ENCODE peak calls at places on chromosomes 11 and 22, in nine cellular contexts. One of them, this sample, is unnamed.
A peak's percentile ranks its signal among the peaks of the same experiment; 100 is the strongest.

GRCh38 chr11:95415837-95416288 is 184.9 kb upstream of the SESN3 start:
- DNase-seq in ovary: no peak
- DNase-seq in foreskin fibroblast: no peak
- DNase-seq in right lobe of liver: no peak
- DNase-seq in IMR-90: no peak
- DNase-seq in A549: no peak
- DNase-seq in lower lobe of right lung: no peak
- DNase-seq in PC-3: no peak
- DNase-seq in upper lobe of right lung: no peak
- DNase-seq in this sample: no peak

GRCh38 chr22:38406617-38407016 is 48.4 kb downstream of the KCNJ4 start:
- DNase-seq in PC-3: no peak
- DNase-seq in lower lobe of right lung: no peak
- DNase-seq in ovary: no peak
- DNase-seq in IMR-90: peak; percentile 26
- DNase-seq in upper lobe of right lung: no peak
- DNase-seq in A549: no peak
- DNase-seq in foreskin fibroblast: no peak
- DNase-seq in right lobe of liver: no peak
- DNase-seq in this sample: no peak

GRCh38 chr11:92845390-92846185 is 123.9 kb upstream of the MTNR1B start:
- DNase-seq in upper lobe of right lung: no peak
- DNase-seq in IMR-90: no peak
- DNase-seq in right lobe of liver: no peak
- DNase-seq in foreskin fibroblast: no peak
- DNase-seq in lower lobe of right lung: no peak
- DNase-seq in A549: no peak
- DNase-seq in ovary: no peak
- DNase-seq in PC-3: no peak
- DNase-seq in this sample: no peak

GRCh38 chr11:89495951-89496350 is 4.8 kb upstream of the NOX4 start:
- DNase-seq in right lobe of liver: no peak
- DNase-seq in A549: no peak
- DNase-seq in PC-3: peak; percentile 13
- DNase-seq in ovary: no peak
- DNase-seq in upper lobe of right lung: no peak
- DNase-seq in foreskin fibroblast: peak; percentile 76
- DNase-seq in IMR-90: peak; percentile 93
- DNase-seq in lower lobe of right lung: no peak
- DNase-seq in this sample: peak; percentile 59

GRCh38 chr22:32622004-32622761 is 147.6 kb downstream of the FBXO7 start:
- DNase-seq in right lobe of liver: no peak
- DNase-seq in IMR-90: peak; percentile 94
- DNase-seq in foreskin fibroblast: peak; percentile 78
- DNase-seq in lower lobe of right lung: no peak
- DNase-seq in ovary: peak; percentile 56
- DNase-seq in PC-3: no peak
- DNase-seq in A549: no peak
- DNase-seq in upper lobe of right lung: no peak
- DNase-seq in this sample: peak; percentile 99

GRCh38 chr11:118263694-118264567 is at the start of gene MPZL2:
- DNase-seq in upper lobe of right lung: peak; percentile 83
- DNase-seq in foreskin fibroblast: no peak
- DNase-seq in ovary: no peak
- DNase-seq in lower lobe of right lung: peak; percentile 76
- DNase-seq in PC-3: peak; percentile 95
- DNase-seq in IMR-90: no peak
- DNase-seq in A549: no peak
- DNase-seq in right lobe of liver: peak; percentile 80
- DNase-seq in this sample: no peak

GRCh38 chr11:43245471-43245870 is 66.3 kb upstream of the API5 start:
- DNase-seq in PC-3: no peak
- DNase-seq in right lobe of liver: peak; percentile 48
- DNase-seq in upper lobe of right lung: no peak
- DNase-seq in ovary: no peak
- DNase-seq in IMR-90: no peak
- DNase-seq in A549: no peak
- DNase-seq in foreskin fibroblast: no peak
- DNase-seq in lower lobe of right lung: no peak
- DNase-seq in this sample: no peak

GRCh38 chr11:21948876-21949275 is 244.0 kb upstream of the ANO5 start:
- DNase-seq in lower lobe of right lung: no peak
- DNase-seq in foreskin fibroblast: no peak
- DNase-seq in IMR-90: no peak
- DNase-seq in upper lobe of right lung: no peak
- DNase-seq in A549: no peak
- DNase-seq in PC-3: peak; percentile 6
- DNase-seq in right lobe of liver: no peak
- DNase-seq in ovary: no peak
- DNase-seq in this sample: no peak

GRCh38 chr11:66417000-66417399 is 3.8 kb upstream of the NPAS4 start:
- DNase-seq in ovary: no peak
- DNase-seq in PC-3: no peak
- DNase-seq in A549: no peak
- DNase-seq in lower lobe of right lung: no peak
- DNase-seq in upper lobe of right lung: no peak
- DNase-seq in right lobe of liver: no peak
- DNase-seq in foreskin fibroblast: no peak
- DNase-seq in IMR-90: no peak
- DNase-seq in this sample: no peak

GRCh38 chr22:24434472-24435322 is 7.3 kb downstream of the ADORA2A start:
- DNase-seq in lower lobe of right lung: no peak
- DNase-seq in IMR-90: no peak
- DNase-seq in foreskin fibroblast: no peak
- DNase-seq in upper lobe of right lung: peak; percentile 59
- DNase-seq in A549: no peak
- DNase-seq in right lobe of liver: no peak
- DNase-seq in PC-3: no peak
- DNase-seq in ovary: no peak
- DNase-seq in this sample: peak; percentile 58

GRCh38 chr22:43202756-43203155 is 15.8 kb upstream of the TTLL12 start:
- DNase-seq in A549: no peak
- DNase-seq in lower lobe of right lung: peak; percentile 26
- DNase-seq in foreskin fibroblast: no peak
- DNase-seq in IMR-90: no peak
- DNase-seq in PC-3: no peak
- DNase-seq in upper lobe of right lung: no peak
- DNase-seq in right lobe of liver: no peak
- DNase-seq in ovary: peak; percentile 19
- DNase-seq in this sample: no peak
- H3K4me3 ChIP-seq in A549: no peak overlapping the region
- H3K4me3 ChIP-seq in lower lobe of right lung: no peak overlapping the region
- H3K4me3 ChIP-seq in foreskin fibroblast: no peak overlapping the region
- H3K4me3 ChIP-seq in IMR-90: no peak overlapping the region
- H3K4me3 ChIP-seq in PC-3: no peak overlapping the region
- H3K4me3 ChIP-seq in upper lobe of right lung: no peak overlapping the region
- H3K4me3 ChIP-seq in right lobe of liver: no peak overlapping the region
- H3K4me3 ChIP-seq in ovary: no peak overlapping the region
- H3K4me3 ChIP-seq in this sample: no peak overlapping the region

DNA sequence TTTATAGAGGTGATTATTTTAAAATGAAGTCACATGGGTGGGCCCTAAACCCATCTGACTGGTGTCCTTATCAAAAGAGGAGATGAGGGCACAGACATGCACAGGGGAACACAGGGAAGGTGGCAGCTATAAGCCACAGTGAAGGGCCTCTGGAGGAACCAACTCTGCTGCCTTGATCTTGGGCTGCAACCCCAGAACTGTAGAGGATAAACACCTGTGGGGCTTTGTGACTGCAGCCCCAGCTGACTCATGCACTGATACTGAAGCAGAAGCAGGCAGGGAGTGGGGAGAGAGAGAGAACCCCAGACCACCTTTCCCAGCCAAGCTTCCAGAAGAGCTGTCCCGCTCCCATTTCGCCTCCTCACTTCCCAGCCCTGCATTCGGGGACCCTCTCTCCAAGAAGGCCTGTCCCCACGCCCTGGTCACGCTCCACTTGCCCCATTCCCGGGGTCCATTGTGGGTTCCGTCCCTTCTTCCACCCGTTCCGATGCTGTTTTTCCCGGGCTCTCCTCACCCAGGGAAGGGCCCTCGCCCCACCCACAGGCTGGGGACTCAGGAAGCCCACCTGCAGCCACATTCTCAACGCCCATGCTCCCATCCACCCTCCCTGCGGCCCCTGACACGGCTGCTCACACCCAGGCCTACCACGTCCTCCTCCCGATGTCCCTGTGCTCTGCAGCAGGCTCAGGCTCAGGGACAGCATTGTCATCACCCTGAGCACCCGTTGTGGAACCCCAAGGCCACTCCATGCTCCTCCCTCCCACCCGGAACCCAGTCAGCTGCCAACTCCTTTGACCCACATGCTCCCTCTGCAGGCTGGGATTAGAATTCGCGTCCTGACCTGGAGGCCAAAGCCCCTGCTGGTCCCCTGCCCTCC is 90.8 kb upstream of the SHANK2 start:
- DNase-seq in upper lobe of right lung: peak; percentile 73
- DNase-seq in ovary: no peak
- DNase-seq in lower lobe of right lung: peak; percentile 57
- DNase-seq in A549: peak; percentile 82
- DNase-seq in IMR-90: peak; percentile 15
- DNase-seq in right lobe of liver: peak; percentile 68
- DNase-seq in PC-3: peak; percentile 75
- DNase-seq in foreskin fibroblast: no peak
- DNase-seq in this sample: peak; percentile 26
- TF ChIP-seq CTCF in upper lobe of right lung: peak; percentile 48
- TF ChIP-seq CTCF in ovary: no peak
- TF ChIP-seq CTCF in lower lobe of right lung: peak; percentile 50
- TF ChIP-seq CTCF in A549: peak; percentile 69
- TF ChIP-seq CTCF in IMR-90: peak; percentile 53
- TF ChIP-seq CTCF in right lobe of liver: peak; percentile 48
- TF ChIP-seq CTCF in PC-3: peak; percentile 86
- TF ChIP-seq CTCF in foreskin fibroblast: peak; percentile 49
- TF ChIP-seq CTCF in this sample: peak; percentile 60

DNA sequence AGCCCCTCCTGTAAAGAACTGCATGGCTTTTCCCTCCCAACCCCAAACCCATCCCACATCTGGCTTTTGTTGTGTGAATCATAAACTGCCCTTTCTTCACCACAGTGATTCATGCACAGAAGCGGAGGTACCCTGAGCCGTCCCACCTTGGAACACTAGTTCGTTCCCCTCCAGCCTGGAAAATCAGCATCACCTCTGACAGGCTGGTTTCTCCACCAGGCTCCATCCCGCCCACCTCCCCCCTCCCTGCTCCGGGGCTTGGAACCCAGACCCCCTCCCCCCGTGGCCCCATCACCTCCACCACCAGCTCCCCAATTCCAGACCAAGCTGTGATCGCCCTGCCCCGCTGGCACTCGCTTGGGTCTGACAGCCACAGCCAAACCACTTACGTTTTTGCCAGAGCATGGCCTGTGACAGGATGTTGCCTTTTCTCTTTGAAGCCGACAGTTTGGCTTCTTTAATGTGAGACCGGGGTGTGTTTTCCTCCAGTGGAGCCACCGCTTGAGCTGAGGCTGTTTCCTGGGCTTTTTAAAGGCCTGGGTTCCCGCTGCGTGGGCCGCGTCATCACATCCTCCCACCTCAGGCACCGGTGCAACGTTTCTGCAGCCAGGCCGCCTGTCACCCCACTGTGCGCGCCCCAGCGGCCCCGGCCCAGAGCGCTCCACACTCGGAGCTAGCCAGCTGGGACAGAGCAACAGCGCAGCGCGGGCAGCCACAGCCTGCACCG is at the start of gene POU2AF1:
- DNase-seq in A549: no peak
- DNase-seq in foreskin fibroblast: peak; percentile 18
- DNase-seq in ovary: no peak
- DNase-seq in upper lobe of right lung: no peak
- DNase-seq in PC-3: no peak
- DNase-seq in lower lobe of right lung: no peak
- DNase-seq in IMR-90: peak; percentile 43
- DNase-seq in right lobe of liver: no peak
- DNase-seq in this sample: no peak
- H3K4me3 ChIP-seq in A549: no peak within 1 kb of the TSS
- H3K4me3 ChIP-seq in foreskin fibroblast: no peak within 1 kb of the TSS
- H3K4me3 ChIP-seq in ovary: no peak within 1 kb of the TSS
- H3K4me3 ChIP-seq in upper lobe of right lung: no peak within 1 kb of the TSS
- H3K4me3 ChIP-seq in PC-3: no peak within 1 kb of the TSS
- H3K4me3 ChIP-seq in lower lobe of right lung: peak within 1 kb of the TSS; percentile 6
- H3K4me3 ChIP-seq in IMR-90: no peak within 1 kb of the TSS
- H3K4me3 ChIP-seq in right lobe of liver: no peak within 1 kb of the TSS
- H3K4me3 ChIP-seq in this sample: no peak within 1 kb of the TSS

GRCh38 chr11:7473702-7474101 is 11.6 kb upstream of the OLFML1 start:
- DNase-seq in right lobe of liver: no peak
- DNase-seq in upper lobe of right lung: no peak
- DNase-seq in lower lobe of right lung: no peak
- DNase-seq in IMR-90: no peak
- DNase-seq in ovary: no peak
- DNase-seq in A549: no peak
- DNase-seq in PC-3: no peak
- DNase-seq in foreskin fibroblast: no peak
- DNase-seq in this sample: no peak

GRCh38 chr11:7471071-7471470 is 14.2 kb upstream of the OLFML1 start:
- DNase-seq in lower lobe of right lung: no peak
- DNase-seq in foreskin fibroblast: no peak
- DNase-seq in right lobe of liver: no peak
- DNase-seq in ovary: no peak
- DNase-seq in A549: no peak
- DNase-seq in PC-3: no peak
- DNase-seq in upper lobe of right lung: no peak
- DNase-seq in IMR-90: no peak
- DNase-seq in this sample: no peak

GRCh38 chr11:7467652-7468051 is 17.7 kb upstream of the OLFML1 start:
- DNase-seq in upper lobe of right lung: no peak
- DNase-seq in IMR-90: no peak
- DNase-seq in A549: no peak
- DNase-seq in ovary: no peak
- DNase-seq in right lobe of liver: no peak
- DNase-seq in PC-3: no peak
- DNase-seq in lower lobe of right lung: no peak
- DNase-seq in foreskin fibroblast: peak; percentile 56
- DNase-seq in this sample: no peak

GRCh38 chr11:7469351-7469865 is 15.9 kb upstream of the OLFML1 start:
- DNase-seq in right lobe of liver: no peak
- DNase-seq in PC-3: no peak
- DNase-seq in ovary: no peak
- DNase-seq in A549: no peak
- DNase-seq in lower lobe of right lung: no peak
- DNase-seq in upper lobe of right lung: no peak
- DNase-seq in IMR-90: no peak
- DNase-seq in foreskin fibroblast: no peak
- DNase-seq in this sample: no peak
- TF ChIP-seq CTCF in right lobe of liver: no peak
- TF ChIP-seq CTCF in PC-3: no peak
- TF ChIP-seq CTCF in ovary: no peak
- TF ChIP-seq CTCF in A549: no peak
- TF ChIP-seq CTCF in lower lobe of right lung: no peak
- TF ChIP-seq CTCF in upper lobe of right lung: no peak
- TF ChIP-seq CTCF in IMR-90: no peak
- TF ChIP-seq CTCF in foreskin fibroblast: no peak
- TF ChIP-seq CTCF in this sample: no peak

This sample was measured in fibroblast of villous mesenchyme.